ENCODE peak calls at places on chromosomes 3 and 15, in four cellular contexts. W, H, X and O are unnamed samples.

GRCh38 chr3:124826703-124827102 is 60.5 kb downstream of the ITGB5 start:
- DNase-seq in W (peak), H (peak), X (peak), O (peak)

GRCh38 chr15:34730701-34731100 is 24.1 kb downstream of the GJD2 start:
- DNase-seq in W (no peak), H (no peak), X (no peak), O (no peak)

GRCh38 chr3:9715764-9716437 is 12.3 kb downstream of the CPNE9 start:
- DNase-seq in W (peak), H (peak), X (peak), O (peak)

GRCh38 chr15:22951381-22952280 is 28.5 kb downstream of the CYFIP1 start:
- DNase-seq in W (peak), H (peak), X (no peak), O (no peak)

GRCh38 chr3:47617061-47618010 is 38.7 kb upstream of the CSPG5 start:
- DNase-seq in W (peak), H (peak), X (no peak), O (no peak)

GRCh38 chr3:157618075-157618760 is 115.0 kb upstream of the VEPH1 start:
- DNase-seq in W (peak), H (peak), X (peak), O (peak)

GRCh38 chr3:43932921-43933320 is 242.2 kb downstream of the ABHD5 start:
- DNase-seq in W (no peak), H (peak), X (no peak), O (peak)

GRCh38 chr3:191051037-191051436 is 148.0 kb upstream of the OSTN start:
- DNase-seq in W (peak), H (peak), X (no peak), O (peak)

GRCh38 chr3:185549651-185550111 is 2.7 kb downstream of the LIPH start:
- DNase-seq in W (no peak), H (no peak), X (no peak), O (no peak)

GRCh38 chr3:185347392-185347791 is 15.5 kb upstream of the MAP3K13 start:
- DNase-seq in W (no peak), H (no peak), X (no peak), O (no peak)

GRCh38 chr3:164377466-164377865 is 700.8 kb downstream of the SI start:
- DNase-seq in W (no peak), H (no peak), X (no peak), O (no peak)

GRCh38 chr3:133649486-133650068 is 12.2 kb downstream of the TOPBP1 start:
- DNase-seq in W (no peak), H (no peak), X (no peak), O (no peak)

GRCh38 chr15:51359981-51360380 is 18.5 kb downstream of the GLDN start:
- DNase-seq in W (no peak), H (no peak), X (no peak), O (no peak)

GRCh38 chr15:93088981-93089854 is at the start of gene RGMA:
- DNase-seq in W (no peak), H (no peak), X (no peak), O (no peak)

GRCh38 chr3:126357299-126358037 is at the start of gene KLF15:
- DNase-seq in W (peak), H (peak), X (peak), O (peak)

GRCh38 chr3:88678747-88679146 is 428.7 kb upstream of the EPHA3 start:
- DNase-seq in W (peak), H (no peak), X (no peak), O (no peak)
- TF ChIP-seq CTCF in W (no peak), H (no peak), X (no peak), O (no peak)

DNA sequence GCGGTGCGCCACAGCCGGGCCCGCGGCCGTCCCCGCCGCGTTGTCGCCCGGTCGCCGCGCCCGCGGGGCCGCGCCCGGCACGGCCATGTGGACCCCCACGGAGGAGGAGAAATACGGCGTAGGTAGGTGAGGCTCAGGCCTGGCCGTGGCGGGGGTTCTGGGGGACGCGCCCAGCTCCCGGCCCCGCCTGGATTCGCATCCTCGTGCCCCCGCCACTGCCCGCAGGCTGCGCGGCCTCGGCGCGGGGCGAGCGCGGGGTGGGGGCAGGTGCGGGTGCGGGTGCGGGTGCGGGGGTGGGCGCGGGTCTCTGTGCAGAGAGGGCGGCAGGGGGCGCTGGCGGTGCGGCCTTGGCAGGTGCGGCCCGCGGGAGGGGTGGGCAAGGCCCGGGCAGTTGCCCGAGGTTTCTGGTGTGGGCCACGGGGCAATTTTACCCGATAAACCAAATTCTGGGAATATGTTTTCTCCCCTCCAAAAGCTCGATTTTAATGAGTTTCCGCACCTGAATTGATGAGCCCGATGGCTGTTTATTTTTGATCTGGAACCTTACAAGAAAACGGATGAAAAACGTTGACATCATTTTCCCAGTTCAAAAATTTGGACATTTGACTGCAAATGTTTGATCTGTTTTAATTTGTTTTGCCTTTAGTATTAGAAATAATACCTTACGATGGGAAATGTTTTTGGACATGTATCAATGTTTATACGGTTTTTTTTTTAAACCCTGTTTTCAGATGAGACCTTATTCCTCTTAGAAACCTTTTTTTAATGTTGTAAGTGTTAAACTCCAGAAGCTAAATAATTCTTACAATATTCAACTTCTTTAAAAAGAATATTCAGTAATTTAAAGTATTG is 678 bp downstream of the DOCK3 start:
- DNase-seq in W (no peak), H (no peak), X (no peak), O (no peak)
- TF ChIP-seq CTCF in W (peak), H (peak), X (peak), O (peak)

GRCh38 chr15:61623746-61624145 is 394.6 kb upstream of the RORA start:
- DNase-seq in W (no peak), H (no peak), X (no peak), O (no peak)

GRCh38 chr15:61624950-61625349 is 395.8 kb upstream of the RORA start:
- DNase-seq in W (no peak), H (no peak), X (no peak), O (no peak)

GRCh38 chr15:61621865-61622264 is 392.8 kb upstream of the RORA start:
- DNase-seq in W (no peak), H (no peak), X (no peak), O (no peak)

GRCh38 chr15:61621146-61621545 is 392.0 kb upstream of the RORA start:
- DNase-seq in W (peak), H (peak), X (no peak), O (peak)
- TF ChIP-seq CTCF in W (peak), H (peak), X (peak), O (peak)

DNA sequence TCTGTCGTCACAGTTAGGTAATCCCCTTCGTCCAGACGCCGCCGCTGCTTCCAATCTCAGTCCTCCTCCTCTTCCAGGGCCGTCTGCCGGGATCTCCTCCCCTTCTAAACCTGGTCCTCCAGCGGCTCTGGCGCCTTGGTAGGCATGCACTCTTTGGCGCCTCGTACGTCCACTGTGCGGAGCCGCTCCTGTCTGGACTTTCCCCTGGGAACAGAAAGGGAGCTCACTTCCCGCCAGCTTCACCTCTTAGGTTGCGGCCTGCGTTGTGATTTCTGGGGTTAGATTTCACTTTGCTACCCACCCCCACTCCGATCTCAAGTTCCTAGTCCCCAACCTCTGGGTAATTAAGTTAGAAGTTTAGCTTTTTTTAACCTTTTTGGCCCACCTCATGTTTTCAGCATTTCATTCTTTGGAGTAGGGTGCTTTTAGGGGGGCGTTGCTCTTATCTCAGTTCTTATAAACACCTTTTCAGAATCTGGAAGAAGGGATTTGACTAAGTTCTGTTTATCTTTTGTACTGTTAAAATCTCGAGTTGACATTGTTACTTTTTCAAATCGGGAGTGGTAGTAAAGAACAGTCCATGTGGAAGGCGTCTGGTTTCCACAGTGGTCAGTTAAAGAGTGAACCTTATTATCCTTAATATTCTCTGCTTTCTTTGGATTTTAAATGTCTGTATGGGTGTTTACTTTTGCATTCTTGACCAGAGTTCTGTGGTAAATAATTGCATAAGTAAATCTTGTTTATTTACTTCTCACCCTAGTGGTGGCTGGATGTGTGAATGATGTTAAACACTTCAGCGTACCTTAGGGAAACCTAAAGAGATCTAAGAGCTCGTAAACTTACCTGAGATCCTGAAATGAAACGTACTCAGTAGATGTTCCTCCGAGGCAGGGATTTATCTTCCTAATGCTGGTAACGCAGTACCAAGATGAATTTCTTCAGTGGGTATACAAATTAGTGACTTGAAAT is 611 bp downstream of the CTDSPL2 start:
- DNase-seq in W (peak), H (peak), X (no peak), O (peak)
- TF ChIP-seq CTCF in W (no peak), H (peak), X (no peak), O (peak)

GRCh38 chr3:101703169-101703568 is 16.7 kb upstream of the RPL24 start:
- DNase-seq in W (peak), H (peak), X (no peak), O (peak)
- TF ChIP-seq CTCF in W (no peak), H (no peak), X (no peak), O (no peak)

DNA sequence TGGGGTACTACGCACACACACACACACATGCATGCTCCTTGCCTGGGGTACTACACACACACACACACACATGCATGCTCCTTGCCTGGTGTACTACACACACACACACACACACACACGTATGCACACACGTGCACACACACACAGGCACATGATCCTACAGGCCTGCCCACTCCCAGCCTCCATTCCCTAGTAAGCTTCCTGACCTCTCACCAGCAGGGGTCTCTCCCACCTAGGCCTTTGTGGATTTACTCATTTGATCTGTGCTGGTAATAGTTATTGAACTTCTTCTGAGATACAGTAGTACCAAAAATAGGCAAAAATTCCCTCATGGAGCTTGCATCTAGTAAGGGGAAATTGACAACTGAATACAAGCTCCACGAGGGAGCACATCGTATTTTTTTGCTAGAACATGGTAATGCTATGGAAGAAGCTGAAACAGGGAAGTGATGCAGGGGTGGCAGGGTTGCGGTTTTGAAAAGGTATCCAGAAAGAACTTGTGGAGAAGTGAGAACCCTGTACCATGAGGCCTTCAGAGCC is 19.1 kb downstream of the TTC21A start:
- DNase-seq in W (no peak), H (peak), X (no peak), O (no peak)
- TF ChIP-seq CTCF in W (peak), H (peak), X (peak), O (peak)

DNA sequence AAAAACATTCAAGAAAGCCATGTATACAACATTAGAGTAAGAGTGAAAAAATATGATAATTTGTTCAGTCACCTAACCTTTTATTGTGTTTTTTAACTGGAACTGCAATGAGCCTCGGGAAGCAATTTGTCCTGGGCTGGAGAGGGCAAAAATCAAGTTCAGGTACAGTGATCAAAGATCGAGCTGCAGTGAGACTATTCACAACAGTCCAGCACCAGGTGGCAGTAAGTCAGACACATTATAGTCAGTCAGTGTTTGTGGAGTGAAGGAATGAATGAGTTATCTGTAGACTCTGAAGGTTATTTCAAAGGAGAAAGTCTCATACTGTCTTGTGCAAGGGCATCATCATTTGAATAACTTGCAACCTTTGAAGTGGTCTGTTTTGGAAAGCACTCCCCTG is 116.6 kb downstream of the CHDH start:
- DNase-seq in W (no peak), H (peak), X (no peak), O (no peak)
- TF ChIP-seq CTCF in W (no peak), H (peak), X (peak), O (peak)

GRCh38 chr15:80308002-80308401 is 56.0 kb upstream of the CTXND1 start:
- DNase-seq in W (no peak), H (no peak), X (no peak), O (no peak)
- TF ChIP-seq CTCF in W (no peak), H (no peak), X (no peak), O (no peak)

GRCh38 chr15:73867956-73868355 is 5.4 kb upstream of the TBC1D21 start:
- DNase-seq in W (no peak), H (no peak), X (no peak), O (no peak)

GRCh38 chr15:73867426-73867825 is 5.9 kb upstream of the TBC1D21 start:
- DNase-seq in W (no peak), H (no peak), X (no peak), O (no peak)

GRCh38 chr15:73866481-73866880 is 6.9 kb upstream of the TBC1D21 start:
- DNase-seq in W (no peak), H (no peak), X (no peak), O (no peak)

GRCh38 chr15:73865904-73866303 is 7.5 kb upstream of the TBC1D21 start:
- DNase-seq in W (no peak), H (no peak), X (no peak), O (no peak)

DNA sequence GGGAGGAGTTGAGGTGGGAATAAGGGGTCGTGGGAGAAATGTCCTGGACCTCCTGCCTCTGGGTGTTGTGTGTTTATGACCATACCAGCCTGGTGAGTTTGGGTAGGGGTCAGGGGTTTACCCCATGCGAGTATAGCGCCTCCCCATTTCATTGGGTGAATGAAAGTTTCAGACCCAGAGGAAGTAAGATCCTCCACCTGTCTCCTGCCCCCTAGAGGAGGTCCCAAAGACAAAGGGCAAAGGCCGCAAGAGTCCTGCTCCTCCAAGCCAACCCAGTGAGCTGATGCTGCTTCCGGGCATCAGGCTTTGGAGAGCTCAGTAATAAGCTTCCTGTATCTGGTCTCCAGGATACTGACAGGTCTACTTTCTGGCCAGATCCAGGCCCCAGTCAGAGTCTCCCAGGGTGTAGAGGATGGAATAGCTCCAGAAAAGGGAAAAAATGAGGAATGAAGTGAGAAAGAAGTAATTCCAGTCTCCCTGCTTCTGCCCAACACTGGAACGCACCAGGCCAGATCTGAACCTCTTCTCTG is 6.4 kb upstream of the TBC1D21 start:
- DNase-seq in W (no peak), H (no peak), X (no peak), O (no peak)
- TF ChIP-seq CTCF in W (no peak), H (no peak), X (no peak), O (no peak)